ENCODE peak calls at places on chromosome 11, in seven cellular contexts. One of them, this sample, is unnamed. For H3K36me3, the result is how much of the 10 kb centered on the place peaks cover.

GRCh38 chr11:69335461-69336386 is 41.8 kb downstream of the MYEOV start:
- DNase-seq in keratinocyte: no peak
- DNase-seq in heart right ventricle: no peak
- DNase-seq in CD8-positive, alpha-beta T cell: peak
- DNase-seq in colonic mucosa: peak
- DNase-seq in right atrium auricular region: no peak
- DNase-seq in left lung: no peak
- DNase-seq in this sample: no peak

GRCh38 chr11:126415669-126416420 is 60.4 kb downstream of the ST3GAL4 start:
- DNase-seq in keratinocyte: no peak
- DNase-seq in heart right ventricle: peak
- DNase-seq in CD8-positive, alpha-beta T cell: no peak
- DNase-seq in colonic mucosa: peak
- DNase-seq in right atrium auricular region: peak
- DNase-seq in left lung: no peak
- DNase-seq in this sample: no peak

GRCh38 chr11:14248577-14248976 is 110.4 kb downstream of the RRAS2 start:
- DNase-seq in keratinocyte: no peak
- DNase-seq in heart right ventricle: no peak
- DNase-seq in CD8-positive, alpha-beta T cell: peak
- DNase-seq in colonic mucosa: no peak
- DNase-seq in right atrium auricular region: no peak
- DNase-seq in left lung: no peak
- DNase-seq in this sample: no peak

GRCh38 chr11:72589802-72590761 is 84.1 kb downstream of the PDE2A start:
- DNase-seq in keratinocyte: no peak
- DNase-seq in heart right ventricle: peak
- DNase-seq in CD8-positive, alpha-beta T cell: peak
- DNase-seq in colonic mucosa: no peak
- DNase-seq in right atrium auricular region: no peak
- DNase-seq in left lung: peak
- DNase-seq in this sample: peak

GRCh38 chr11:18772211-18772610 is 19.4 kb downstream of the PTPN5 start:
- DNase-seq in keratinocyte: no peak
- DNase-seq in heart right ventricle: no peak
- DNase-seq in CD8-positive, alpha-beta T cell: no peak
- DNase-seq in colonic mucosa: no peak
- DNase-seq in right atrium auricular region: no peak
- DNase-seq in left lung: no peak
- DNase-seq in this sample: no peak

GRCh38 chr11:118980191-118980881 is 8.8 kb downstream of the FOXR1 start:
- DNase-seq in keratinocyte: no peak
- DNase-seq in heart right ventricle: peak
- DNase-seq in CD8-positive, alpha-beta T cell: no peak
- DNase-seq in colonic mucosa: peak
- DNase-seq in right atrium auricular region: peak
- DNase-seq in left lung: no peak
- DNase-seq in this sample: no peak

GRCh38 chr11:33391188-33391892 is 134.2 kb downstream of the HIPK3 start:
- DNase-seq in keratinocyte: no peak
- DNase-seq in heart right ventricle: no peak
- DNase-seq in CD8-positive, alpha-beta T cell: no peak
- DNase-seq in colonic mucosa: no peak
- DNase-seq in right atrium auricular region: no peak
- DNase-seq in left lung: no peak
- DNase-seq in this sample: no peak

GRCh38 chr11:19777032-19777341 is 64.3 kb downstream of the NAV2 start:
- DNase-seq in keratinocyte: no peak
- DNase-seq in heart right ventricle: no peak
- DNase-seq in CD8-positive, alpha-beta T cell: no peak
- DNase-seq in colonic mucosa: peak
- DNase-seq in right atrium auricular region: no peak
- DNase-seq in left lung: peak
- DNase-seq in this sample: no peak

GRCh38 chr11:126477526-126478275 is 122.2 kb downstream of the ST3GAL4 start:
- DNase-seq in keratinocyte: no peak
- DNase-seq in heart right ventricle: no peak
- DNase-seq in CD8-positive, alpha-beta T cell: no peak
- DNase-seq in colonic mucosa: no peak
- DNase-seq in right atrium auricular region: no peak
- DNase-seq in left lung: peak
- DNase-seq in this sample: peak

GRCh38 chr11:95688015-95688414 is 101.6 kb downstream of the FAM76B start:
- DNase-seq in keratinocyte: no peak
- DNase-seq in heart right ventricle: no peak
- DNase-seq in CD8-positive, alpha-beta T cell: no peak
- DNase-seq in colonic mucosa: no peak
- DNase-seq in right atrium auricular region: no peak
- DNase-seq in left lung: no peak
- DNase-seq in this sample: peak

GRCh38 chr11:107719062-107719461 is 7.2 kb upstream of the SLN start:
- DNase-seq in keratinocyte: no peak
- DNase-seq in heart right ventricle: no peak
- DNase-seq in CD8-positive, alpha-beta T cell: no peak
- DNase-seq in colonic mucosa: no peak
- DNase-seq in right atrium auricular region: no peak
- DNase-seq in left lung: no peak
- DNase-seq in this sample: no peak

GRCh38 chr11:66843776-66844495 is 695 bp downstream of the RCE1 start:
- DNase-seq in keratinocyte: no peak
- DNase-seq in heart right ventricle: no peak
- DNase-seq in CD8-positive, alpha-beta T cell: no peak
- DNase-seq in colonic mucosa: no peak
- DNase-seq in right atrium auricular region: no peak
- DNase-seq in left lung: no peak
- DNase-seq in this sample: no peak

GRCh38 chr11:14642453-14642852 is 1.2 kb upstream of the PDE3B start:
- DNase-seq in keratinocyte: no peak
- DNase-seq in heart right ventricle: no peak
- DNase-seq in CD8-positive, alpha-beta T cell: no peak
- DNase-seq in colonic mucosa: no peak
- DNase-seq in right atrium auricular region: no peak
- DNase-seq in left lung: no peak
- DNase-seq in this sample: no peak

GRCh38 chr11:63892233-63892632 is 24.7 kb downstream of the RCOR2 start:
- DNase-seq in keratinocyte: no peak
- DNase-seq in heart right ventricle: no peak
- DNase-seq in CD8-positive, alpha-beta T cell: no peak
- DNase-seq in colonic mucosa: no peak
- DNase-seq in right atrium auricular region: no peak
- DNase-seq in left lung: no peak
- DNase-seq in this sample: no peak

GRCh38 chr11:63889344-63889743 is 27.6 kb downstream of the RCOR2 start:
- DNase-seq in keratinocyte: no peak
- DNase-seq in heart right ventricle: no peak
- DNase-seq in CD8-positive, alpha-beta T cell: no peak
- DNase-seq in colonic mucosa: peak
- DNase-seq in right atrium auricular region: no peak
- DNase-seq in left lung: peak
- DNase-seq in this sample: no peak

GRCh38 chr11:63888170-63889086 is 28.5 kb downstream of the RCOR2 start:
- DNase-seq in keratinocyte: peak
- DNase-seq in heart right ventricle: no peak
- DNase-seq in CD8-positive, alpha-beta T cell: peak
- DNase-seq in colonic mucosa: peak
- DNase-seq in right atrium auricular region: peak
- DNase-seq in left lung: peak
- DNase-seq in this sample: peak

GRCh38 chr11:63887600-63887999 is 29.4 kb downstream of the RCOR2 start:
- DNase-seq in keratinocyte: no peak
- DNase-seq in heart right ventricle: no peak
- DNase-seq in CD8-positive, alpha-beta T cell: no peak
- DNase-seq in colonic mucosa: no peak
- DNase-seq in right atrium auricular region: no peak
- DNase-seq in left lung: no peak
- DNase-seq in this sample: no peak

GRCh38 chr11:63890368-63890767 is 26.6 kb downstream of the RCOR2 start:
- DNase-seq in keratinocyte: no peak
- DNase-seq in heart right ventricle: no peak
- DNase-seq in CD8-positive, alpha-beta T cell: no peak
- DNase-seq in colonic mucosa: no peak
- DNase-seq in right atrium auricular region: no peak
- DNase-seq in left lung: no peak
- DNase-seq in this sample: no peak
- H3K36me3 ChIP-seq in keratinocyte: under half
- H3K36me3 ChIP-seq in heart right ventricle: under half
- H3K36me3 ChIP-seq in CD8-positive, alpha-beta T cell: under half
- H3K36me3 ChIP-seq in colonic mucosa: under half
- H3K36me3 ChIP-seq in right atrium auricular region: under half
- H3K36me3 ChIP-seq in left lung: under half
- H3K36me3 ChIP-seq in this sample: under half

DNA sequence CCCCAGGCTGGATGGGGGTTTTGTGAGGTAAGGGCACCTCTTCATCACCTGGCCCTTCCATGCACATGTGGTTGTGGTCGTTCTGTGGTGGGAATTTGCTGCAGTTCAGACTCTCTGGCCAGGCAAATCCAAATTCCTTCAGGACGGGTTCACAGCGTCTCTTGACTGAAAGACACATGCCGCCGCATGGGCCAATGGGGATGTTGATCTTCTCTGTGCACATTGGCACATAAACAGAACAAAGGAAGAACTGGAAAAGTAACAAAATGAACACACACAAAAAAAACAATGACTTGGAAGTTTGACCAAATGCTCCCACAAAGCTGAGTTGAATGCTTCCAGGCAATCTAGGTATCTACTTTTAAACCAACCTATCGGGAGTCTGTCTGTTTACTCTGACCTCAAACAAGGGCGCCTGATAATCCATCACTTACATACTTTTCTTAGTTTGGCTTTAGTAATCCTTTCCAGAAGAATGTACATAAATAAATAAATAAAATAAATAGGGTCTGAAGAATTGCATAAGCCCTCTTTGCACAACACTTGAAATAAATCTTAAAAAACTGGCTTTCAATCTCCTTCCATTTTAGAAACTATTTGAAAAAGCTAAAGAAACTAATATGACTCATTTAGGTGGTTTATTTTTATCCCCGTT is 2.8 kb downstream of the FZD4 start:
- DNase-seq in keratinocyte: no peak
- DNase-seq in heart right ventricle: no peak
- DNase-seq in CD8-positive, alpha-beta T cell: no peak
- DNase-seq in colonic mucosa: no peak
- DNase-seq in right atrium auricular region: no peak
- DNase-seq in left lung: no peak
- DNase-seq in this sample: no peak
- H3K4me3 ChIP-seq in keratinocyte: no peak
- H3K4me3 ChIP-seq in heart right ventricle: peak
- H3K4me3 ChIP-seq in CD8-positive, alpha-beta T cell: no peak
- H3K4me3 ChIP-seq in colonic mucosa: no peak
- H3K4me3 ChIP-seq in right atrium auricular region: peak
- H3K4me3 ChIP-seq in left lung: no peak
- H3K4me3 ChIP-seq in this sample: no peak

DNA sequence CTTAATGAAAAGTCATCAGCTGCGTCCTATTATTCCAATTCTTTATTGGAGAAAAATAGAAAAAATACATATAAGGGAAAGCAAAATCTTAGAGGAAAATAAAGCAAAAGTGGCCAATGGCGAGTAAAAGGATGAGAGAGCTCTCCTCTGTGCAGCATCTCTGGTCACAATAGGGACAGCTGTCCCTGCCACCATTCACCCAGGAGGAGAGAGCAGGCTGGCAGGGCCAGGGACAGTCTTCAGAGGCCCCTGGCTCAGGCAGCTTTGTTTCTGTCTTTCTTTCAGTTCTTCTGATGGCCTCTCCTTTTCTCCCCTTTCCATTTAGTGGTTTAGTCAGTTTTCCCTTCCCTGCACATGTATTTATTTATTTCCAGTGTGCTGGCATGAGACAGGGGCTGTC is 941.3 kb downstream of the NTM start:
- DNase-seq in keratinocyte: no peak
- DNase-seq in heart right ventricle: no peak
- DNase-seq in CD8-positive, alpha-beta T cell: no peak
- DNase-seq in colonic mucosa: no peak
- DNase-seq in right atrium auricular region: no peak
- DNase-seq in left lung: no peak
- DNase-seq in this sample: no peak
- H3K27ac ChIP-seq in keratinocyte: no peak
- H3K27ac ChIP-seq in heart right ventricle: no peak
- H3K27ac ChIP-seq in CD8-positive, alpha-beta T cell: no peak
- H3K27ac ChIP-seq in colonic mucosa: no peak
- H3K27ac ChIP-seq in right atrium auricular region: no peak
- H3K27ac ChIP-seq in left lung: no peak
- H3K27ac ChIP-seq in this sample: no peak

GRCh38 chr11:62721994-62722393 is 5.3 kb downstream of the HNRNPUL2 start:
- DNase-seq in keratinocyte: no peak
- DNase-seq in heart right ventricle: no peak
- DNase-seq in CD8-positive, alpha-beta T cell: no peak
- DNase-seq in colonic mucosa: no peak
- DNase-seq in right atrium auricular region: no peak
- DNase-seq in left lung: no peak
- DNase-seq in this sample: no peak

GRCh38 chr11:62725686-62726085 is 1.6 kb downstream of the HNRNPUL2 start:
- DNase-seq in keratinocyte: no peak
- DNase-seq in heart right ventricle: no peak
- DNase-seq in CD8-positive, alpha-beta T cell: no peak
- DNase-seq in colonic mucosa: peak
- DNase-seq in right atrium auricular region: no peak
- DNase-seq in left lung: no peak
- DNase-seq in this sample: no peak

GRCh38 chr11:62726156-62727006 is 876 bp downstream of the HNRNPUL2 start:
- DNase-seq in keratinocyte: no peak
- DNase-seq in heart right ventricle: no peak
- DNase-seq in CD8-positive, alpha-beta T cell: no peak
- DNase-seq in colonic mucosa: no peak
- DNase-seq in right atrium auricular region: no peak
- DNase-seq in left lung: no peak
- DNase-seq in this sample: no peak

GRCh38 chr11:62727007-62727832 is at the start of gene HNRNPUL2:
- DNase-seq in keratinocyte: peak
- DNase-seq in heart right ventricle: peak
- DNase-seq in CD8-positive, alpha-beta T cell: peak
- DNase-seq in colonic mucosa: peak
- DNase-seq in right atrium auricular region: peak
- DNase-seq in left lung: peak
- DNase-seq in this sample: peak

DNA sequence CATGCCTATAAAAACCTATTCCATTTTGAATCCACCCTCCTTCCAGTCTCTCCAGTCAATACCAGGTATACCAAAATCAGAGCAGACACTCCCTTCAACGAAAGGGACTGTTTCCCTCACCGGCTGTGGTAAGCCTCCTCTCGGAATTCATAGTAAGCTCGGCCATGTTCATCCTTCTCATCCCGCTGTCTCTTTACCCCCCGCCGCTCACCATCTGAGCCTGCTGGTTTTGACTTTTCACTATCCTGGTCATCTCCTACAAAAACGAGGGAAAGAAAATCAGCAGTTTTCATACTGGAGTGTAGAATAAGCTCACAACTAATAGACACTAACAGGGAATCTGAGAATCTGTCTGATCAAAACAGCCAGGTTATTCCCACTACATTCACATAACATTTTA is 3.1 kb downstream of the HNRNPUL2 start:
- DNase-seq in keratinocyte: no peak
- DNase-seq in heart right ventricle: no peak
- DNase-seq in CD8-positive, alpha-beta T cell: no peak
- DNase-seq in colonic mucosa: no peak
- DNase-seq in right atrium auricular region: no peak
- DNase-seq in left lung: no peak
- DNase-seq in this sample: no peak
- H3K36me3 ChIP-seq in keratinocyte: under half
- H3K36me3 ChIP-seq in heart right ventricle: half or more
- H3K36me3 ChIP-seq in CD8-positive, alpha-beta T cell: under half
- H3K36me3 ChIP-seq in colonic mucosa: under half
- H3K36me3 ChIP-seq in right atrium auricular region: under half
- H3K36me3 ChIP-seq in left lung: under half
- H3K36me3 ChIP-seq in this sample: half or more

GRCh38 chr11:11416502-11416901 is 63.5 kb upstream of the CSNK2A3 start:
- DNase-seq in keratinocyte: no peak
- DNase-seq in heart right ventricle: no peak
- DNase-seq in CD8-positive, alpha-beta T cell: no peak
- DNase-seq in colonic mucosa: no peak
- DNase-seq in right atrium auricular region: no peak
- DNase-seq in left lung: no peak
- DNase-seq in this sample: no peak
- H3K4me3 ChIP-seq in keratinocyte: no peak
- H3K4me3 ChIP-seq in heart right ventricle: no peak
- H3K4me3 ChIP-seq in CD8-positive, alpha-beta T cell: no peak
- H3K4me3 ChIP-seq in colonic mucosa: no peak
- H3K4me3 ChIP-seq in right atrium auricular region: no peak
- H3K4me3 ChIP-seq in left lung: no peak
- H3K4me3 ChIP-seq in this sample: no peak